ENCODE peak calls at places on chromosomes 13 and 19, in nine cellular contexts. N, X, P, D, Y, G, K, Z and V are unnamed samples.

GRCh38 chr13:45393941-45394570 is 24.1 kb downstream of the SLC25A30 start:
- DNase-seq in N (peak; percentile 52), X (no peak), P (no peak), D (no peak), Y (peak; percentile 45), G (no peak), K (peak; percentile 33), Z (peak; percentile 57), V (no peak)

GRCh38 chr19:14830702-14831101 is 4.3 kb downstream of the OR7A5 start:
- DNase-seq in N (no peak), X (no peak), P (no peak), D (no peak), Y (no peak), G (no peak), K (no peak), Z (no peak), V (no peak)

GRCh38 chr13:98143601-98144500 is 957 bp downstream of the FARP1 start:
- DNase-seq in N (no peak), X (no peak), P (no peak), D (no peak), Y (no peak), G (no peak), K (peak; percentile 26), Z (peak; percentile 76), V (no peak)

GRCh38 chr13:111034811-111035210 is 80.3 kb upstream of the ARHGEF7 start:
- DNase-seq in N (no peak), X (no peak), P (no peak), D (no peak), Y (no peak), G (no peak), K (no peak), Z (peak; percentile 62), V (no peak)

GRCh38 chr19:6056801-6057650 is 53.3 kb downstream of the RFX2 start:
- DNase-seq in N (peak; percentile 31), X (no peak), P (peak; percentile 90), D (peak; percentile 92), Y (peak; percentile 68), G (peak; percentile 28), K (peak; percentile 87), Z (peak; percentile 98), V (no peak)

GRCh38 chr19:33740811-33741396 is 55.8 kb upstream of the KCTD15 start:
- DNase-seq in N (no peak), X (no peak), P (no peak), D (peak; percentile 14), Y (peak; percentile 12), G (peak; percentile 78), K (peak; percentile 48), Z (peak; percentile 47), V (peak; percentile 8)

GRCh38 chr19:10503002-10503789 is at the start of gene KEAP1:
- DNase-seq in N (peak; percentile 52), X (no peak), P (peak; percentile 66), D (peak; percentile 74), Y (no peak), G (peak; percentile 70), K (peak; percentile 69), Z (peak; percentile 57), V (no peak)

GRCh38 chr13:41403983-41404382 is 53.4 kb upstream of the RGCC start:
- DNase-seq in N (no peak), X (no peak), P (no peak), D (no peak), Y (no peak), G (no peak), K (no peak), Z (no peak), V (no peak)

GRCh38 chr13:54194233-54195024 is 1165.8 kb downstream of the OLFM4 start:
- DNase-seq in N (no peak), X (no peak), P (no peak), D (no peak), Y (no peak), G (no peak), K (no peak), Z (no peak), V (no peak)

GRCh38 chr19:40282920-40283319 is 2.2 kb downstream of the AKT2 start:
- DNase-seq in N (no peak), X (no peak), P (no peak), D (no peak), Y (no peak), G (no peak), K (no peak), Z (peak; percentile 61), V (no peak)

GRCh38 chr19:45469835-45470146 is 2.0 kb downstream of the FOSB start:
- DNase-seq in N (peak; percentile 93), X (no peak), P (no peak), D (no peak), Y (no peak), G (peak; percentile 63), K (no peak), Z (no peak), V (no peak)

GRCh38 chr13:94558721-94559120 is 37.2 kb downstream of the TGDS start:
- DNase-seq in N (no peak), X (no peak), P (no peak), D (no peak), Y (no peak), G (no peak), K (no peak), Z (no peak), V (no peak)

GRCh38 chr13:78201411-78201810 is 282.8 kb upstream of the EDNRB start:
- DNase-seq in N (no peak), X (no peak), P (no peak), D (no peak), Y (no peak), G (no peak), K (no peak), Z (no peak), V (no peak)

GRCh38 chr19:50461066-50461875 is 15.0 kb upstream of the EMC10 start:
- DNase-seq in N (no peak), X (no peak), P (no peak), D (peak; percentile 24), Y (peak; percentile 53), G (peak; percentile 81), K (peak; percentile 79), Z (peak; percentile 79), V (peak; percentile 34)

GRCh38 chr19:38004505-38005223 is 97.7 kb downstream of the SIPA1L3 start:
- DNase-seq in N (peak; percentile 90), X (no peak), P (peak; percentile 89), D (no peak), Y (peak; percentile 99), G (peak; percentile 90), K (peak; percentile 89), Z (peak; percentile 97), V (no peak)